ENCODE peak calls at places on chromosomes 11 and 22, in nine cellular contexts. One of them, this sample, is unnamed.

GRCh38 chr11:69842746-69843528 is 23.7 kb upstream of the FGF3 start:
- DNase-seq in tibial artery: peak; percentile 32
- DNase-seq in SK-N-SH: no peak
- DNase-seq in NT2/D1: peak; percentile 76
- DNase-seq in cardiac muscle cell: no peak
- DNase-seq in lower lobe of right lung: peak; percentile 11
- DNase-seq in AG10803: no peak
- DNase-seq in choroid plexus epithelial cell: no peak
- DNase-seq in mesendoderm: peak; percentile 24
- DNase-seq in this sample: peak; percentile 28

GRCh38 chr22:46577361-46578249 is 40.2 kb upstream of the CELSR1 start:
- DNase-seq in lower lobe of right lung: peak; percentile 60
- DNase-seq in SK-N-SH: peak; percentile 76
- DNase-seq in tibial artery: peak; percentile 71
- DNase-seq in cardiac muscle cell: no peak
- DNase-seq in NT2/D1: no peak
- DNase-seq in mesendoderm: no peak
- DNase-seq in AG10803: no peak
- DNase-seq in choroid plexus epithelial cell: no peak
- DNase-seq in this sample: peak; percentile 79

GRCh38 chr11:120832609-120833221 is 191.2 kb upstream of the TBCEL start:
- DNase-seq in lower lobe of right lung: no peak
- DNase-seq in choroid plexus epithelial cell: no peak
- DNase-seq in tibial artery: no peak
- DNase-seq in NT2/D1: no peak
- DNase-seq in SK-N-SH: no peak
- DNase-seq in AG10803: no peak
- DNase-seq in mesendoderm: no peak
- DNase-seq in cardiac muscle cell: no peak
- DNase-seq in this sample: no peak

GRCh38 chr11:44947114-44947513 is 3.6 kb downstream of the TP53I11 start:
- DNase-seq in tibial artery: no peak
- DNase-seq in AG10803: no peak
- DNase-seq in mesendoderm: no peak
- DNase-seq in lower lobe of right lung: no peak
- DNase-seq in NT2/D1: no peak
- DNase-seq in cardiac muscle cell: no peak
- DNase-seq in SK-N-SH: no peak
- DNase-seq in choroid plexus epithelial cell: no peak
- DNase-seq in this sample: no peak

GRCh38 chr22:47395481-47395880 is 633.0 kb downstream of the TBC1D22A start:
- DNase-seq in NT2/D1: no peak
- DNase-seq in cardiac muscle cell: peak; percentile 15
- DNase-seq in mesendoderm: no peak
- DNase-seq in tibial artery: peak; percentile 28
- DNase-seq in choroid plexus epithelial cell: peak; percentile 39
- DNase-seq in SK-N-SH: no peak
- DNase-seq in AG10803: no peak
- DNase-seq in lower lobe of right lung: no peak
- DNase-seq in this sample: no peak

GRCh38 chr11:57273448-57274058 is 36.5 kb upstream of the APLNR start:
- DNase-seq in lower lobe of right lung: no peak
- DNase-seq in NT2/D1: no peak
- DNase-seq in cardiac muscle cell: no peak
- DNase-seq in SK-N-SH: no peak
- DNase-seq in tibial artery: no peak
- DNase-seq in choroid plexus epithelial cell: no peak
- DNase-seq in mesendoderm: no peak
- DNase-seq in AG10803: no peak
- DNase-seq in this sample: no peak

GRCh38 chr11:35275808-35276170 is 136.8 kb downstream of the CD44 start:
- DNase-seq in lower lobe of right lung: no peak
- DNase-seq in choroid plexus epithelial cell: no peak
- DNase-seq in NT2/D1: no peak
- DNase-seq in tibial artery: no peak
- DNase-seq in AG10803: peak; percentile 56
- DNase-seq in SK-N-SH: no peak
- DNase-seq in mesendoderm: no peak
- DNase-seq in cardiac muscle cell: no peak
- DNase-seq in this sample: no peak

GRCh38 chr11:102620179-102620578 is 5.0 kb downstream of the MMP20 start:
- DNase-seq in choroid plexus epithelial cell: no peak
- DNase-seq in cardiac muscle cell: no peak
- DNase-seq in lower lobe of right lung: no peak
- DNase-seq in SK-N-SH: no peak
- DNase-seq in tibial artery: no peak
- DNase-seq in AG10803: no peak
- DNase-seq in NT2/D1: no peak
- DNase-seq in mesendoderm: no peak
- DNase-seq in this sample: no peak

GRCh38 chr11:1733009-1733715 is 17.2 kb downstream of the IFITM10 start:
- DNase-seq in NT2/D1: no peak
- DNase-seq in lower lobe of right lung: no peak
- DNase-seq in mesendoderm: no peak
- DNase-seq in tibial artery: peak; percentile 61
- DNase-seq in choroid plexus epithelial cell: no peak
- DNase-seq in cardiac muscle cell: no peak
- DNase-seq in SK-N-SH: no peak
- DNase-seq in AG10803: no peak
- DNase-seq in this sample: no peak

GRCh38 chr22:39220897-39221850 is 23.6 kb downstream of the PDGFB start:
- DNase-seq in cardiac muscle cell: peak; percentile 90
- DNase-seq in lower lobe of right lung: peak; percentile 31
- DNase-seq in mesendoderm: no peak
- DNase-seq in AG10803: peak; percentile 74
- DNase-seq in choroid plexus epithelial cell: no peak
- DNase-seq in tibial artery: no peak
- DNase-seq in NT2/D1: no peak
- DNase-seq in SK-N-SH: no peak
- DNase-seq in this sample: peak; percentile 29

GRCh38 chr11:112582366-112582765 is 321.7 kb upstream of the PLET1 start:
- DNase-seq in SK-N-SH: no peak
- DNase-seq in mesendoderm: no peak
- DNase-seq in choroid plexus epithelial cell: no peak
- DNase-seq in lower lobe of right lung: no peak
- DNase-seq in cardiac muscle cell: no peak
- DNase-seq in NT2/D1: no peak
- DNase-seq in tibial artery: no peak
- DNase-seq in AG10803: no peak
- DNase-seq in this sample: no peak

GRCh38 chr11:65204646-65205601 is 23.2 kb downstream of the CAPN1 start:
- DNase-seq in SK-N-SH: peak; percentile 92
- DNase-seq in choroid plexus epithelial cell: peak; percentile 52
- DNase-seq in AG10803: peak; percentile 20
- DNase-seq in mesendoderm: peak; percentile 92
- DNase-seq in tibial artery: peak; percentile 56
- DNase-seq in cardiac muscle cell: peak; percentile 53
- DNase-seq in lower lobe of right lung: no peak
- DNase-seq in NT2/D1: peak; percentile 96
- DNase-seq in this sample: no peak

GRCh38 chr11:63670738-63671321 is 346 bp downstream of the ATL3 start:
- DNase-seq in SK-N-SH: peak; percentile 84
- DNase-seq in NT2/D1: no peak
- DNase-seq in lower lobe of right lung: peak; percentile 75
- DNase-seq in choroid plexus epithelial cell: no peak
- DNase-seq in cardiac muscle cell: peak; percentile 57
- DNase-seq in mesendoderm: peak; percentile 54
- DNase-seq in tibial artery: peak; percentile 81
- DNase-seq in AG10803: no peak
- DNase-seq in this sample: peak; percentile 70

GRCh38 chr11:11740081-11740702 is 101.6 kb upstream of the USP47 start:
- DNase-seq in lower lobe of right lung: no peak
- DNase-seq in AG10803: no peak
- DNase-seq in SK-N-SH: no peak
- DNase-seq in NT2/D1: no peak
- DNase-seq in choroid plexus epithelial cell: no peak
- DNase-seq in tibial artery: no peak
- DNase-seq in mesendoderm: no peak
- DNase-seq in cardiac muscle cell: no peak
- DNase-seq in this sample: no peak

GRCh38 chr22:32777997-32778396 is 23.5 kb upstream of the TIMP3 start:
- DNase-seq in choroid plexus epithelial cell: no peak
- DNase-seq in tibial artery: no peak
- DNase-seq in cardiac muscle cell: no peak
- DNase-seq in NT2/D1: no peak
- DNase-seq in mesendoderm: peak; percentile 40
- DNase-seq in lower lobe of right lung: no peak
- DNase-seq in AG10803: no peak
- DNase-seq in SK-N-SH: no peak
- DNase-seq in this sample: no peak

GRCh38 chr11:67631853-67632174 is 2.1 kb upstream of the NUDT8 start:
- DNase-seq in cardiac muscle cell: no peak
- DNase-seq in AG10803: no peak
- DNase-seq in NT2/D1: no peak
- DNase-seq in mesendoderm: no peak
- DNase-seq in tibial artery: no peak
- DNase-seq in lower lobe of right lung: no peak
- DNase-seq in SK-N-SH: no peak
- DNase-seq in choroid plexus epithelial cell: no peak
- DNase-seq in this sample: no peak

GRCh38 chr11:66136752-66137123 is 66.7 kb downstream of the PACS1 start:
- DNase-seq in SK-N-SH: no peak
- DNase-seq in tibial artery: no peak
- DNase-seq in NT2/D1: no peak
- DNase-seq in AG10803: peak; percentile 34
- DNase-seq in cardiac muscle cell: peak; percentile 68
- DNase-seq in choroid plexus epithelial cell: peak; percentile 78
- DNase-seq in lower lobe of right lung: no peak
- DNase-seq in mesendoderm: no peak
- DNase-seq in this sample: no peak

GRCh38 chr11:100890779-100891178 is 203.7 kb downstream of the ARHGAP42 start:
- DNase-seq in choroid plexus epithelial cell: peak; percentile 95
- DNase-seq in NT2/D1: no peak
- DNase-seq in tibial artery: no peak
- DNase-seq in lower lobe of right lung: no peak
- DNase-seq in AG10803: peak; percentile 98
- DNase-seq in mesendoderm: peak; percentile 96
- DNase-seq in cardiac muscle cell: peak; percentile 91
- DNase-seq in SK-N-SH: no peak
- DNase-seq in this sample: no peak

GRCh38 chr22:22035203-22035602 is 52.6 kb upstream of the TOP3B start:
- DNase-seq in mesendoderm: no peak
- DNase-seq in AG10803: no peak
- DNase-seq in choroid plexus epithelial cell: no peak
- DNase-seq in NT2/D1: no peak
- DNase-seq in tibial artery: no peak
- DNase-seq in SK-N-SH: no peak
- DNase-seq in lower lobe of right lung: no peak
- DNase-seq in cardiac muscle cell: no peak
- DNase-seq in this sample: no peak

GRCh38 chr22:22036588-22036987 is 54.0 kb upstream of the TOP3B start:
- DNase-seq in lower lobe of right lung: no peak
- DNase-seq in choroid plexus epithelial cell: no peak
- DNase-seq in AG10803: no peak
- DNase-seq in cardiac muscle cell: no peak
- DNase-seq in mesendoderm: no peak
- DNase-seq in tibial artery: no peak
- DNase-seq in SK-N-SH: no peak
- DNase-seq in NT2/D1: no peak
- DNase-seq in this sample: no peak

GRCh38 chr22:22034469-22035132 is 52.0 kb upstream of the TOP3B start:
- DNase-seq in mesendoderm: no peak
- DNase-seq in NT2/D1: no peak
- DNase-seq in lower lobe of right lung: no peak
- DNase-seq in AG10803: no peak
- DNase-seq in SK-N-SH: no peak
- DNase-seq in cardiac muscle cell: no peak
- DNase-seq in tibial artery: no peak
- DNase-seq in choroid plexus epithelial cell: no peak
- DNase-seq in this sample: no peak

GRCh38 chr22:22037229-22037628 is 54.6 kb upstream of the TOP3B start:
- DNase-seq in tibial artery: no peak
- DNase-seq in mesendoderm: no peak
- DNase-seq in lower lobe of right lung: no peak
- DNase-seq in SK-N-SH: no peak
- DNase-seq in cardiac muscle cell: peak; percentile 5
- DNase-seq in NT2/D1: no peak
- DNase-seq in choroid plexus epithelial cell: no peak
- DNase-seq in AG10803: no peak
- DNase-seq in this sample: no peak

GRCh38 chr22:22035771-22036314 is 53.3 kb upstream of the TOP3B start:
- DNase-seq in NT2/D1: no peak
- DNase-seq in choroid plexus epithelial cell: no peak
- DNase-seq in SK-N-SH: no peak
- DNase-seq in AG10803: no peak
- DNase-seq in lower lobe of right lung: no peak
- DNase-seq in cardiac muscle cell: no peak
- DNase-seq in tibial artery: no peak
- DNase-seq in mesendoderm: no peak
- DNase-seq in this sample: no peak
- H3K4me3 ChIP-seq in NT2/D1: no peak overlapping the region
- H3K4me3 ChIP-seq in choroid plexus epithelial cell: no peak overlapping the region
- H3K4me3 ChIP-seq in SK-N-SH: no peak overlapping the region
- H3K4me3 ChIP-seq in AG10803: no peak overlapping the region
- H3K4me3 ChIP-seq in lower lobe of right lung: no peak overlapping the region
- H3K4me3 ChIP-seq in cardiac muscle cell: no peak overlapping the region
- H3K4me3 ChIP-seq in tibial artery: no peak overlapping the region
- H3K4me3 ChIP-seq in mesendoderm: no peak overlapping the region
- H3K4me3 ChIP-seq in this sample: no peak overlapping the region

GRCh38 chr11:23688835-23689234 is 808.0 kb upstream of the LUZP2 start:
- DNase-seq in SK-N-SH: no peak
- DNase-seq in NT2/D1: no peak
- DNase-seq in lower lobe of right lung: no peak
- DNase-seq in AG10803: peak; percentile 5
- DNase-seq in choroid plexus epithelial cell: peak; percentile 84
- DNase-seq in tibial artery: no peak
- DNase-seq in mesendoderm: peak; percentile 11
- DNase-seq in cardiac muscle cell: peak; percentile 27
- DNase-seq in this sample: no peak
- H3K4me3 ChIP-seq in SK-N-SH: no peak overlapping the region
- H3K4me3 ChIP-seq in NT2/D1: no peak overlapping the region
- H3K4me3 ChIP-seq in lower lobe of right lung: no peak overlapping the region
- H3K4me3 ChIP-seq in AG10803: no peak overlapping the region
- H3K4me3 ChIP-seq in choroid plexus epithelial cell: no peak overlapping the region
- H3K4me3 ChIP-seq in tibial artery: no peak overlapping the region
- H3K4me3 ChIP-seq in mesendoderm: no peak overlapping the region
- H3K4me3 ChIP-seq in cardiac muscle cell: no peak overlapping the region
- H3K4me3 ChIP-seq in this sample: no peak overlapping the region

DNA sequence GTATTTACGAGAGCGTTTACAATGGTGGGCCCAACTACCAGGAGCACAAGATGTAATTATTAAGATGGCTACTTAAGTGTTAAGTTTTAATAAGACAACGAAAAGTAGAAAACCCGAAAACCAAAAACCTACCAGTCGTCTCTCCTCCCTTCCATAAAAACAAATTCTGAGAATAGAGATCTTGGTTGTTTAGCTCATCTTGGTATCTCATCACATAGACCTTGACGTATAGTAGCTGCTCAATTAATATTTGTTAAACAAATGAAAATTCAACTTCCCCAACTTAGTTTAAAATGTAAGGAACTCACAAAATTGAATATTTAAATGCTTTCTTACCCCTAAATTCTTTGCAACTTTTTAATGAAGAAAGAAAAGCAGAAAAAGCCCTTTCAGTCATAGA is 669 bp downstream of the KDM4D start:
- DNase-seq in AG10803: no peak
- DNase-seq in cardiac muscle cell: no peak
- DNase-seq in SK-N-SH: no peak
- DNase-seq in NT2/D1: no peak
- DNase-seq in choroid plexus epithelial cell: no peak
- DNase-seq in tibial artery: no peak
- DNase-seq in lower lobe of right lung: no peak
- DNase-seq in mesendoderm: no peak
- DNase-seq in this sample: no peak
- H3K4me3 ChIP-seq in AG10803: peak overlapping the region; percentile 89
- H3K4me3 ChIP-seq in cardiac muscle cell: peak overlapping the region; percentile 81
- H3K4me3 ChIP-seq in SK-N-SH: peak overlapping the region; percentile 78
- H3K4me3 ChIP-seq in NT2/D1: peak overlapping the region; percentile 95
- H3K4me3 ChIP-seq in choroid plexus epithelial cell: peak overlapping the region; percentile 80
- H3K4me3 ChIP-seq in tibial artery: peak overlapping the region; percentile 74
- H3K4me3 ChIP-seq in lower lobe of right lung: peak overlapping the region; percentile 88
- H3K4me3 ChIP-seq in mesendoderm: peak overlapping the region; percentile 98
- H3K4me3 ChIP-seq in this sample: peak overlapping the region; percentile 71

GRCh38 chr11:126026579-126026978 is 36.1 kb downstream of the CDON start:
- DNase-seq in AG10803: no peak
- DNase-seq in SK-N-SH: no peak
- DNase-seq in lower lobe of right lung: no peak
- DNase-seq in mesendoderm: no peak
- DNase-seq in NT2/D1: no peak
- DNase-seq in cardiac muscle cell: no peak
- DNase-seq in tibial artery: no peak
- DNase-seq in choroid plexus epithelial cell: peak; percentile 8
- DNase-seq in this sample: no peak
- H3K4me3 ChIP-seq in AG10803: no peak overlapping the region
- H3K4me3 ChIP-seq in SK-N-SH: no peak overlapping the region
- H3K4me3 ChIP-seq in lower lobe of right lung: no peak overlapping the region
- H3K4me3 ChIP-seq in mesendoderm: no peak overlapping the region
- H3K4me3 ChIP-seq in NT2/D1: no peak overlapping the region
- H3K4me3 ChIP-seq in cardiac muscle cell: no peak overlapping the region
- H3K4me3 ChIP-seq in tibial artery: no peak overlapping the region
- H3K4me3 ChIP-seq in choroid plexus epithelial cell: no peak overlapping the region
- H3K4me3 ChIP-seq in this sample: no peak overlapping the region